ENCODE peak calls at places on chromosomes 1 and 21, in nine cellular contexts. D is transverse colon; X is GM23248; F is cardiac muscle cell; B is CD4-positive, CD25-positive, alpha-beta regulatory T cell; A is small intestine; S is fibroblast of lung; E is endodermal cell; L is breast epithelium. O is an unnamed sample. For H3K4me1 and H3K9me3, the result is how much of the 10 kb centered on the place peaks cover.

GRCh38 chr1:67795179-67795916 is 37.9 kb downstream of the GNG12 start:
- DNase-seq in S (no peak), E (no peak), A (no peak), L (no peak), F (no peak), D (no peak), B (no peak), X (no peak), O (no peak)

GRCh38 chr1:110418729-110419128 is 11.2 kb upstream of the LAMTOR5 start:
- DNase-seq in E (no peak), D (no peak), X (no peak), L (no peak), F (no peak), A (no peak), B (no peak), S (no peak), O (no peak)

GRCh38 chr1:155277896-155278688 is 829 bp downstream of the HCN3 start:
- DNase-seq in F (peak), E (peak), L (peak), X (peak), D (peak), S (peak), B (peak), A (peak), O (no peak)

GRCh38 chr21:42140196-42140934 is 69.2 kb downstream of the UMODL1 start:
- DNase-seq in B (no peak), X (no peak), D (no peak), F (no peak), A (no peak), E (no peak), L (no peak), S (no peak), O (no peak)

GRCh38 chr1:167094690-167095089 is 815 bp downstream of the STYXL2 start:
- DNase-seq in D (no peak), S (no peak), L (no peak), B (no peak), X (no peak), A (no peak), E (peak), F (no peak), O (no peak)

GRCh38 chr1:154329551-154330131 is 4.3 kb downstream of the ATP8B2 start:
- DNase-seq in A (no peak), S (no peak), L (no peak), F (no peak), E (peak), B (no peak), D (no peak), X (peak), O (no peak)

GRCh38 chr1:60911980-60912692 is 170.2 kb upstream of the NFIA start:
- DNase-seq in X (no peak), A (no peak), F (no peak), D (no peak), E (peak), B (no peak), S (no peak), L (no peak), O (no peak)

GRCh38 chr1:47990286-47990685 is 6.9 kb downstream of the TRABD2B start:
- DNase-seq in E (peak), D (no peak), A (no peak), X (no peak), S (no peak), B (no peak), L (no peak), F (no peak), O (no peak)

GRCh38 chr1:55050283-55050682 is 10.9 kb downstream of the PCSK9 start:
- DNase-seq in L (no peak), E (no peak), X (peak), S (peak), F (peak), A (no peak), B (no peak), D (no peak), O (no peak)

GRCh38 chr1:21317035-21317689 is 26.9 kb upstream of the ECE1 start:
- DNase-seq in F (peak), A (no peak), L (peak), X (peak), D (peak), S (peak), B (no peak), E (no peak), O (no peak)
- H3K4me1 ChIP-seq in F (under half), A (under half), L (under half), X (half or more), D (under half), S (half or more), B (under half), E (under half), O (under half)

DNA sequence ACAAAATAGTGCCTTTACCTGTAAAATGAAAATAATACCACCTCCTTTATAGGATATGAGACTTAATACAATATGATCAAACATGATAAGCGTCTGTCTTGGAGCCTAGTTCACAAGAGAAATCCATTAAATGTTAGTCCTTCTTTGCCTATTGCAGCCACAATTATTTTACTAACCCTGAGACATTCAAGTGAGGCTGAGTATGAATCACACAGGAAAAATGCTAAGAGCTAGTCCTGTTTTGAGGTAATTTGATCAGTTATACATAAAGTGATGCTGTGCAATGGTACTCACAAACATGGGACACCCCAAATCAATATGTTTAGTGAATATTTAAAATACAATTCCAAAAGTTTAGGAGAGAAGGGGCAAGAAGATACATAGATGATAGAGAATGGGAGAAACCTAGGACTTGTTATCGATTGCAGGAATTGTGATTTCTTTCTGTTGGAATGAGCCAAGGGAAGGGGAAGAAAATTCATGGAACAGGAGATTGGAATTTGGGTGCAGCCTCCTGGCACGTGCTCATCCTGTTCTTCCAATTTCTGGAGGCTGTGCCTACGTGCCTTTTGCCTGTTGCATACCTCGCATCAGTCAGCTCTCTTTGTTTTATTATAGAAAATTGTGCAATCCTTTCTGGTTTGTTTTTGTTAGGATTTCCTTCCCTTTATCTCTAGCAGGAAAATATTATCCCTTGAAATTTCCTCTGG is 39.9 kb upstream of the BACH1 start:
- DNase-seq in F (peak), D (no peak), E (no peak), B (no peak), S (peak), X (peak), L (no peak), A (no peak), O (peak)
- H3K4me3 ChIP-seq in F (no peak), D (no peak), E (no peak), B (no peak), S (peak), X (peak), L (no peak), A (no peak), O (no peak)

DNA sequence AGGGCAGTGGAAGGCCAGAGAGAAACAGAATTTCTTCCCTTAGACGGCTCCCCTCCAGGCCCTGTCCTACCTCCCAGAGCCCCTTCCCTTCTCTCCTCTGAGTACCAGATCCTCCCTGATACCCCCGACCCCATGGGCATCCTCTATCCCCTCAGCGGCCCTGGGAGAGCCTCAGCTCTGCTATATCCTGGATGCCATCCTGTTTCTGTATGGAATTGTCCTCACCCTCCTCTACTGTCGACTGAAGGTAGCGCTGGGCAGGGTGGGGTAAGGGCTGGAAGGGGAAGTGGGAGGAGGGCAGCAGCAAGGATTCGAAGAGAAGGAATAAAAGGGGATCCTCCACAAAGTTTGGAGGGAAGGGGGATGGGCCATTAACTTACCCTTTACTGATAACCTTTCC is 2.7 kb downstream of the FCER1G start:
- DNase-seq in S (no peak), B (no peak), X (no peak), E (no peak), L (no peak), F (no peak), D (no peak), A (no peak), O (no peak)
- H3K9me3 ChIP-seq in S (under half), B (under half), X (under half), E (under half), L (under half), F (under half), D (under half), A (under half), O (under half)

GRCh38 chr1:197810812-197811211 is 35.5 kb upstream of the DENND1B start:
- DNase-seq in A (no peak), S (no peak), F (no peak), X (no peak), B (no peak), D (no peak), E (no peak), L (no peak), O (no peak)

GRCh38 chr1:197811769-197812168 is 36.5 kb upstream of the DENND1B start:
- DNase-seq in L (no peak), F (no peak), A (no peak), S (no peak), D (no peak), E (no peak), B (no peak), X (peak), O (no peak)

GRCh38 chr1:197808843-197809242 is 33.6 kb upstream of the DENND1B start:
- DNase-seq in A (no peak), S (no peak), D (no peak), L (no peak), X (no peak), F (no peak), E (no peak), B (no peak), O (no peak)

GRCh38 chr1:197813741-197814140 is 38.5 kb upstream of the DENND1B start:
- DNase-seq in A (no peak), B (no peak), L (no peak), F (no peak), E (peak), X (no peak), S (no peak), D (no peak), O (no peak)

DNA sequence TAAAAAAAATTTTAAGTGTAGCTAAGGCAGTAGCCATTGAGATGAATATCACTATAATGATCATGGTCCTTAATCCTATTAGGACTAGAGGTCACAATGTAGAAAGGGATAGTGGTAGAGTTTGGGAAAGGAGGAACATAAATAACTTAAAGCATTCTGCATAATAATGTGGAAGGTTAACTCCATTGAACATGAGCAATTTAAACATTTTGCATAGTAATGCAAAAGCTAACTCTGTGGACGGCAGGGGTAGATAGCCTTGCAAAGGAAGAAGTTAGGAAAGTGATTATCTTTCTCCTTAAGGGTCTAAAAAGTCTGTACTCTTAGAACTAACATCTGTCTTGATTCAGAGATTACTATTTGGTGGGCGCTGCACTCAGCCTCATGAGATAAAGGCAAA is 39.0 kb upstream of the DENND1B start:
- DNase-seq in S (no peak), E (no peak), X (no peak), B (no peak), D (no peak), F (no peak), A (no peak), L (no peak), O (no peak)
- H3K4me1 ChIP-seq in S (under half), E (under half), X (under half), B (under half), D (under half), F (under half), A (under half), L (under half), O (under half)

GRCh38 chr1:78619029-78619428 is 1.2 kb upstream of the IFI44L start:
- DNase-seq in D (no peak), A (no peak), S (no peak), B (no peak), E (no peak), X (peak), L (no peak), F (no peak), O (no peak)

GRCh38 chr1:78619803-78620579 is at the start of gene IFI44L:
- DNase-seq in S (peak), F (peak), L (peak), E (no peak), A (peak), D (peak), B (peak), X (peak), O (no peak)

GRCh38 chr1:78617615-78618026 is 2.6 kb upstream of the IFI44L start:
- DNase-seq in B (peak), F (peak), S (peak), L (peak), D (peak), E (peak), X (peak), A (peak), O (no peak)

GRCh38 chr1:78622548-78622947 is 2.3 kb downstream of the IFI44L start:
- DNase-seq in B (no peak), D (no peak), A (no peak), F (no peak), E (no peak), S (no peak), L (no peak), X (no peak), O (no peak)

DNA sequence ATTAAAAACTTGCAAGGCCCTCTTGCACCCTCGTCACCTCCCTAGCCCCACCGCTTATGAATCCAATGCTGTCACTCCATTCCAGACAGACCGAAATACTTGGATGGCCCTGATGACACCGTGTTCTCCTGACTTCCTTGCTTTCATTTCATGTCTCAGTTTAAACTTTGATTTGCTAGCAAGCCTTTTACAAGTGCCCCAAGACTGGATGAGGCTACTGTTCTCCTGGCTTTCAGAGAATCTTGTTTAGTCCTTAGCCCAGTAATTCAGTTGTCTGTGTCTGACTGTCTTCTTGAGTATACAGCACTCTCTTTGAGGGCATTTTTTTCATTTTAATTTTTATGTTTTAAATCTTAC is 824 bp upstream of the IFI44L start:
- DNase-seq in D (no peak), B (no peak), E (no peak), X (no peak), L (no peak), A (peak), F (no peak), S (no peak), O (no peak)
- H3K4me3 ChIP-seq in D (peak), B (peak), E (no peak), X (peak), L (peak), A (no peak), F (no peak), S (peak), O (peak)

O was measured in RWPE2.